ENCODE peak calls at places on chromosome 1, in five cellular contexts. R, M, X, N and Q are unnamed samples.

GRCh38 chr1:154806333-154806732 is 63.7 kb downstream of the KCNN3 start:
- DNase-seq in R (no peak), X (no peak), M (no peak), N (no peak), Q (no peak)

GRCh38 chr1:72037745-72038343 is 244.5 kb downstream of the NEGR1 start:
- DNase-seq in M (peak), N (no peak), R (no peak), X (peak), Q (no peak)

GRCh38 chr1:52157582-52157981 is 15.7 kb downstream of the ZFYVE9 start:
- DNase-seq in M (no peak), N (no peak), R (no peak), X (no peak), Q (no peak)

GRCh38 chr1:8184301-8184700 is 133.6 kb upstream of the SLC45A1 start:
- DNase-seq in X (no peak), R (no peak), N (no peak), M (no peak), Q (no peak)

GRCh38 chr1:70420320-70420719 is 9.3 kb downstream of the CTH start:
- DNase-seq in X (no peak), N (no peak), M (no peak), R (no peak), Q (no peak)

GRCh38 chr1:84603223-84603622 is 29.0 kb upstream of the CTBS start:
- DNase-seq in X (no peak), N (no peak), M (no peak), R (no peak), Q (no peak)

GRCh38 chr1:234546890-234547788 is 62.8 kb downstream of the IRF2BP2 start:
- DNase-seq in M (no peak), X (no peak), R (no peak), N (no peak), Q (no peak)

GRCh38 chr1:243926803-243927245 is 76.8 kb upstream of the AKT3 start:
- DNase-seq in R (no peak), X (peak), M (no peak), N (no peak), Q (no peak)

GRCh38 chr1:245255783-245256182 is 101.0 kb downstream of the KIF26B start:
- DNase-seq in X (no peak), N (no peak), M (no peak), R (no peak), Q (no peak)

GRCh38 chr1:17629460-17629859 is 90.0 kb downstream of the ARHGEF10L start:
- DNase-seq in N (no peak), M (no peak), R (no peak), X (no peak), Q (no peak)

GRCh38 chr1:20358761-20359263 is 68.1 kb downstream of the VWA5B1 start:
- DNase-seq in M (no peak), R (no peak), X (peak), N (no peak), Q (no peak)

GRCh38 chr1:66211521-66211920 is 322.4 kb upstream of the SGIP1 start:
- DNase-seq in N (no peak), M (no peak), R (no peak), X (no peak), Q (no peak)

GRCh38 chr1:161885013-161885412 is 118.9 kb downstream of the ATF6 start:
- DNase-seq in N (no peak), M (no peak), R (no peak), X (peak), Q (no peak)

GRCh38 chr1:211742889-211743529 is 67.6 kb upstream of the NEK2 start:
- DNase-seq in R (no peak), N (no peak), X (no peak), M (no peak), Q (no peak)

GRCh38 chr1:4149281-4149680 is 249.2 kb upstream of the C1orf174 start:
- DNase-seq in M (no peak), X (no peak), R (no peak), N (no peak), Q (no peak)

GRCh38 chr1:11443043-11443442 is 35.9 kb upstream of the DISP3 start:
- DNase-seq in N (no peak), R (no peak), X (no peak), M (no peak), Q (no peak)

GRCh38 chr1:112515311-112516009 is 6.7 kb downstream of the WNT2B start:
- DNase-seq in M (no peak), N (no peak), X (no peak), R (no peak), Q (no peak)

GRCh38 chr1:85184245-85184644 is 16.6 kb downstream of the SYDE2 start:
- DNase-seq in N (no peak), M (no peak), R (no peak), X (no peak), Q (no peak)

GRCh38 chr1:204728456-204728855 is 42.9 kb upstream of the LRRN2 start:
- DNase-seq in M (no peak), R (no peak), X (peak), N (no peak), Q (no peak)

GRCh38 chr1:44808938-44809917 is 905 bp downstream of the BTBD19 start:
- DNase-seq in N (peak), R (peak), X (no peak), M (peak), Q (no peak)